ENCODE peak calls at places on chromosomes 3 and 15, in six cellular contexts. N, T, R, V, L and Y are unnamed samples.

GRCh38 chr3:162391301-162391700 is 894.7 kb downstream of the OTOL1 start:
- DNase-seq in T (no peak), V (no peak), L (no peak), N (no peak), R (no peak), Y (no peak)

GRCh38 chr15:41790756-41791546 is 16.7 kb downstream of the MAPKBP1 start:
- DNase-seq in V (no peak), L (no peak), N (peak), T (no peak), R (no peak), Y (no peak)

GRCh38 chr15:49468440-49468839 is 45.4 kb downstream of the FGF7 start:
- DNase-seq in L (no peak), V (no peak), N (no peak), R (no peak), T (no peak), Y (no peak)

GRCh38 chr3:89950772-89951171 is 843.4 kb downstream of the EPHA3 start:
- DNase-seq in T (no peak), L (no peak), N (no peak), V (no peak), R (no peak), Y (no peak)

GRCh38 chr15:30991301-30992072 is at the start of gene MTMR10:
- DNase-seq in R (peak), V (peak), T (peak), N (peak), L (peak), Y (no peak)

GRCh38 chr3:197331131-197331530 is 32.7 kb upstream of the DLG1 start:
- DNase-seq in V (no peak), L (no peak), N (no peak), T (no peak), R (no peak), Y (no peak)

GRCh38 chr3:6179761-6180160 is 681.2 kb upstream of the GRM7 start:
- DNase-seq in N (peak), R (no peak), V (no peak), T (no peak), L (no peak), Y (no peak)

GRCh38 chr3:107966261-107966660 is 124.6 kb downstream of the CD47 start:
- DNase-seq in L (no peak), R (no peak), V (no peak), N (no peak), T (no peak), Y (no peak)

GRCh38 chr3:14248849-14249523 is 70.4 kb downstream of the LSM3 start:
- DNase-seq in V (no peak), R (no peak), T (peak), N (no peak), L (no peak), Y (no peak)

GRCh38 chr3:31664031-31664430 is 131.3 kb downstream of the STT3B start:
- DNase-seq in N (no peak), T (no peak), V (no peak), L (no peak), R (no peak), Y (no peak)

GRCh38 chr3:38738630-38739395 is 77.2 kb downstream of the SCN10A start:
- DNase-seq in N (peak), T (no peak), R (no peak), V (no peak), L (no peak), Y (no peak)

GRCh38 chr3:25143356-25143704 is 284.7 kb upstream of the RARB start:
- DNase-seq in R (no peak), T (no peak), N (peak), L (no peak), V (no peak), Y (no peak)

GRCh38 chr15:81959196-81959595 is 86.6 kb downstream of the MEX3B start:
- DNase-seq in T (no peak), N (no peak), V (no peak), L (no peak), R (no peak), Y (no peak)

GRCh38 chr3:120192159-120192558 is 92.9 kb downstream of the GPR156 start:
- DNase-seq in R (no peak), N (peak), L (no peak), V (no peak), T (no peak), Y (no peak)

GRCh38 chr3:172148702-172149565 is 109.6 kb downstream of the FNDC3B start:
- DNase-seq in N (peak), L (no peak), T (no peak), R (no peak), V (no peak), Y (no peak)

GRCh38 chr3:111695584-111696213 is 100.6 kb upstream of the ZBED2 start:
- DNase-seq in N (peak), V (no peak), R (no peak), T (no peak), L (no peak), Y (no peak)

GRCh38 chr15:75450307-75451201 is 936 bp downstream of the SIN3A start:
- DNase-seq in L (peak), V (peak), R (peak), N (peak), T (peak), Y (peak)

GRCh38 chr3:134364061-134364935 is 9.9 kb downstream of the AMOTL2 start:
- DNase-seq in N (peak), L (peak), V (no peak), T (peak), R (no peak), Y (no peak)

GRCh38 chr15:87349181-87349580 is 907.4 kb downstream of the NTRK3 start:
- DNase-seq in T (no peak), R (no peak), L (no peak), V (no peak), N (no peak), Y (no peak)

GRCh38 chr15:31403606-31404005 is 77.0 kb downstream of the KLF13 start:
- DNase-seq in V (no peak), T (no peak), N (no peak), L (no peak), R (no peak), Y (no peak)

GRCh38 chr3:78026429-78026828 is 986.5 kb downstream of the ROBO2 start:
- DNase-seq in V (no peak), R (no peak), N (no peak), T (no peak), L (no peak), Y (no peak)

GRCh38 chr3:40079203-40079844 is 230.2 kb upstream of the EIF1B start:
- DNase-seq in N (peak), V (no peak), T (no peak), L (no peak), R (no peak), Y (no peak)

GRCh38 chr3:58487140-58487886 is 4.6 kb upstream of the KCTD6 start:
- DNase-seq in R (no peak), V (no peak), N (peak), L (no peak), T (no peak), Y (no peak)

GRCh38 chr3:45038096-45038455 is 12.0 kb downstream of the CLEC3B start:
- DNase-seq in N (no peak), R (no peak), L (no peak), V (no peak), T (no peak), Y (no peak)

GRCh38 chr15:77282333-77282732 is 137.6 kb downstream of the PEAK1 start:
- DNase-seq in R (no peak), N (no peak), T (peak), V (no peak), L (no peak), Y (no peak)

GRCh38 chr3:159897331-159898075 is 91.1 kb upstream of the IL12A start:
- DNase-seq in N (peak), V (no peak), T (no peak), L (no peak), R (no peak), Y (no peak)

GRCh38 chr15:42665827-42666226 is 71.1 kb downstream of the CDAN1 start:
- DNase-seq in V (no peak), R (no peak), T (no peak), N (no peak), L (no peak), Y (no peak)

GRCh38 chr3:100869787-100870186 is 123.4 kb downstream of the ABI3BP start:
- DNase-seq in T (no peak), N (no peak), V (no peak), L (no peak), R (no peak), Y (no peak)

GRCh38 chr3:52805270-52806039 is 10.9 kb downstream of the ITIH3 start:
- DNase-seq in N (no peak), R (no peak), L (no peak), V (no peak), T (no peak), Y (no peak)

GRCh38 chr15:31172606-31173005 is 71.1 kb upstream of the TRPM1 start:
- DNase-seq in N (no peak), V (no peak), R (no peak), L (no peak), T (no peak), Y (no peak)

GRCh38 chr3:136639069-136639468 is 113.1 kb downstream of the STAG1 start:
- DNase-seq in R (no peak), N (no peak), L (no peak), T (no peak), V (no peak), Y (no peak)

GRCh38 chr3:99925584-99925983 is 107.9 kb downstream of the CMSS1 start:
- DNase-seq in V (no peak), N (peak), L (no peak), T (no peak), R (no peak), Y (no peak)

GRCh38 chr3:125433611-125434041 is 58.5 kb upstream of the ZNF148 start:
- DNase-seq in L (no peak), V (no peak), T (no peak), N (no peak), R (no peak), Y (no peak)

GRCh38 chr15:40933520-40933904 is 4.4 kb downstream of the DLL4 start:
- DNase-seq in L (no peak), R (no peak), N (no peak), T (no peak), V (no peak), Y (no peak)

GRCh38 chr3:194472290-194472920 is 14.4 kb downstream of the ATP13A3 start:
- DNase-seq in T (peak), R (no peak), N (peak), V (peak), L (no peak), Y (no peak)

GRCh38 chr3:55842204-55842603 is 355.1 kb upstream of the WNT5A start:
- DNase-seq in V (no peak), L (no peak), T (no peak), N (no peak), R (no peak), Y (no peak)

GRCh38 chr3:31039145-31039544 is 144.7 kb upstream of the GADL1 start:
- DNase-seq in T (no peak), R (no peak), N (peak), V (no peak), L (no peak), Y (no peak)

GRCh38 chr15:91133511-91133910 is 33.5 kb downstream of the SV2B start:
- DNase-seq in R (no peak), N (no peak), L (no peak), T (no peak), V (no peak), Y (no peak)

GRCh38 chr3:56800373-56801150 is 1.2 kb downstream of the ARHGEF3 start:
- DNase-seq in V (peak), N (peak), R (peak), T (peak), L (peak), Y (peak)

GRCh38 chr3:77939726-77940125 is 899.8 kb downstream of the ROBO2 start:
- DNase-seq in R (no peak), N (no peak), V (no peak), L (no peak), T (no peak), Y (no peak)